ENCODE peak calls at places on chromosomes 2 and 18, in four cellular contexts. P, O, H and X are unnamed samples.

GRCh38 chr2:216553841-216554240 is 55.2 kb downstream of the RPL37A start:
- DNase-seq in H (no peak), P (no peak), O (no peak), X (no peak)

GRCh38 chr18:354003-354402 is 86.2 kb upstream of the THOC1 start:
- DNase-seq in O (peak), P (no peak), H (no peak), X (no peak)

GRCh38 chr2:149329068-149329467 is 1.3 kb upstream of the LYPD6 start:
- DNase-seq in P (no peak), H (no peak), O (no peak), X (no peak)

GRCh38 chr2:71798266-71799012 is 345.1 kb downstream of the DYSF start:
- DNase-seq in O (peak), H (peak), P (no peak), X (peak)

GRCh38 chr2:38394903-38395341 is 17.8 kb upstream of the ATL2 start:
- DNase-seq in O (no peak), H (no peak), P (no peak), X (no peak)

GRCh38 chr2:239781461-239781860 is 243.7 kb downstream of the NDUFA10 start:
- DNase-seq in O (no peak), P (no peak), H (no peak), X (no peak)

GRCh38 chr2:167480232-167480985 is 592.1 kb downstream of the XIRP2 start:
- DNase-seq in P (no peak), O (no peak), H (no peak), X (no peak)

GRCh38 chr2:9112079-9112721 is 94.4 kb upstream of the ASAP2 start:
- DNase-seq in P (peak), O (peak), H (no peak), X (no peak)

GRCh38 chr2:159677654-159678053 is 34.7 kb upstream of the MARCHF7 start:
- DNase-seq in O (peak), H (no peak), P (no peak), X (no peak)

GRCh38 chr2:9763356-9764152 is 79.7 kb upstream of the TAF1B start:
- DNase-seq in O (peak), P (no peak), H (no peak), X (no peak)

GRCh38 chr2:219119422-219120043 is 41.1 kb downstream of the NHEJ1 start:
- DNase-seq in H (peak), P (peak), O (peak), X (peak)

GRCh38 chr2:1782514-1782913 is 38.2 kb upstream of the PXDN start:
- DNase-seq in H (no peak), P (no peak), O (no peak), X (no peak)

GRCh38 chr2:138504546-138505239 is 3.1 kb downstream of the SPOPL start:
- DNase-seq in O (no peak), H (no peak), P (no peak), X (no peak)

GRCh38 chr2:145744541-145745386 is 1224.8 kb upstream of the ZEB2 start:
- DNase-seq in H (no peak), P (no peak), O (peak), X (no peak)

GRCh38 chr2:220277445-220277960 is 650.1 kb downstream of the SLC4A3 start:
- DNase-seq in H (peak), P (peak), O (peak), X (peak)

GRCh38 chr2:77418537-77418936 is 103.6 kb downstream of the LRRTM4 start:
- DNase-seq in P (no peak), O (no peak), H (no peak), X (no peak)

GRCh38 chr2:159185401-159186130 is 100.9 kb downstream of the WDSUB1 start:
- DNase-seq in P (no peak), H (no peak), O (peak), X (no peak)

GRCh38 chr2:61493523-61493942 is 22.6 kb upstream of the USP34 start:
- DNase-seq in H (no peak), O (peak), P (no peak), X (no peak)

GRCh38 chr2:136008205-136008865 is 22.9 kb upstream of the DARS1 start:
- DNase-seq in O (no peak), H (peak), P (peak), X (peak)

GRCh38 chr2:231919341-231920035 is 6.7 kb downstream of the NPPC start:
- DNase-seq in O (no peak), P (no peak), H (no peak), X (no peak)

GRCh38 chr2:219689676-219690628 is 62.5 kb downstream of the SLC4A3 start:
- DNase-seq in H (no peak), P (peak), O (peak), X (peak)

GRCh38 chr2:151269798-151270568 is 8.3 kb upstream of the RBM43 start:
- DNase-seq in O (no peak), H (no peak), P (no peak), X (no peak)

GRCh38 chr18:23380001-23380550 is 73.0 kb upstream of the RIOK3 start:
- DNase-seq in H (no peak), O (no peak), P (no peak), X (no peak)

GRCh38 chr2:108938069-108938710 is 50.8 kb downstream of the EDAR start:
- DNase-seq in H (no peak), P (no peak), O (peak), X (no peak)

GRCh38 chr2:211766689-211767088 is 771.9 kb downstream of the ERBB4 start:
- DNase-seq in P (no peak), H (no peak), O (no peak), X (peak)

GRCh38 chr2:196112408-196113039 is 43.9 kb upstream of the DNAH7 start:
- DNase-seq in P (no peak), H (no peak), O (peak), X (no peak)

GRCh38 chr2:112636605-112637288 is 9.0 kb upstream of the SLC20A1 start:
- DNase-seq in P (no peak), O (no peak), H (no peak), X (no peak)

GRCh38 chr18:8801263-8801901 is 96.0 kb downstream of the MTCL1 start:
- DNase-seq in P (no peak), O (peak), H (no peak), X (no peak)

GRCh38 chr2:12430036-12430795 is 286.5 kb upstream of the TRIB2 start:
- DNase-seq in P (no peak), H (no peak), O (peak), X (no peak)

GRCh38 chr2:674319-674985 is 2.8 kb downstream of the TMEM18 start:
- DNase-seq in P (no peak), O (peak), H (no peak), X (no peak)

GRCh38 chr2:14137643-14138042 is 494.9 kb upstream of the LRATD1 start:
- DNase-seq in P (no peak), H (no peak), O (no peak), X (no peak)

GRCh38 chr2:192029089-192029488 is 165.6 kb downstream of the TMEFF2 start:
- DNase-seq in H (no peak), O (peak), P (no peak), X (no peak)

GRCh38 chr2:29579495-29580178 is 341.7 kb downstream of the ALK start:
- DNase-seq in H (no peak), P (no peak), O (no peak), X (no peak)

GRCh38 chr2:111705711-111706323 is 178.2 kb downstream of the ANAPC1 start:
- DNase-seq in O (peak), P (no peak), H (no peak), X (no peak)

GRCh38 chr2:181312515-181312927 is 144.7 kb upstream of the ITGA4 start:
- DNase-seq in O (no peak), H (no peak), P (no peak), X (no peak)

GRCh38 chr18:56168049-56168781 is 470.2 kb downstream of the TXNL1 start:
- DNase-seq in H (no peak), O (peak), P (no peak), X (peak)

GRCh38 chr2:168348076-168348475 is 100.7 kb upstream of the STK39 start:
- DNase-seq in P (no peak), O (peak), H (no peak), X (no peak)

GRCh38 chr2:213069531-213069930 is 81.9 kb downstream of the IKZF2 start:
- DNase-seq in H (no peak), O (no peak), P (no peak), X (no peak)

GRCh38 chr2:56047136-56047535 is 123.6 kb upstream of the EFEMP1 start:
- DNase-seq in P (no peak), O (no peak), H (no peak), X (peak)

DNA sequence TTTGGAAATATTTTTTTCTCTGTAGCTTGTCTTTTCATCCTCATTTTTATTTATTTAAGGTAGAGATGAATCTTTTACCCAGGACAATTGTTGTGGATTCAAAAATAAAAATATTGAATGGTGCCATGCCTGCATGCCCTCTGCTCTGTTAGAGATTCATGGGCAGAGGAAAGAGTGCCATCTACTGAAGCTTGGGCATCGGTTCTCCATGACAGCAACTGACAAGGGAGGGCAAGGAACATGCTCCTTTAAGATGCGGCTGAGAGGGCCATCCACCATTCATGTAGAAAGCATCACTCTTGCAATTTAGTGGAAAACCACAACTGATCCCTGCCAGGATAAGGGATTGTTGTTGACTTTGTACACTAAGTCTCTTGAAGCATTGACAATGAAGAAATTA is 79.9 kb downstream of the PARD3B start:
- DNase-seq in P (no peak), H (no peak), O (peak), X (no peak)
- TF ChIP-seq CTCF in P (no peak), H (peak), O (no peak), X (no peak)

GRCh38 chr18:76835380-76835779 is 13.0 kb downstream of the ZNF236 start:
- DNase-seq in O (no peak), P (no peak), H (no peak), X (no peak)

GRCh38 chr18:76838182-76838581 is 15.8 kb downstream of the ZNF236 start:
- DNase-seq in P (no peak), O (peak), H (no peak), X (no peak)

GRCh38 chr18:76837071-76837470 is 14.7 kb downstream of the ZNF236 start:
- DNase-seq in H (no peak), P (no peak), O (no peak), X (no peak)

GRCh38 chr18:76844144-76844543 is 21.8 kb downstream of the ZNF236 start:
- DNase-seq in P (no peak), O (no peak), H (no peak), X (no peak)

GRCh38 chr18:76839395-76839794 is 17.0 kb downstream of the ZNF236 start:
- DNase-seq in H (no peak), P (no peak), O (no peak), X (no peak)
- H3K4me3 ChIP-seq in H (no peak), P (no peak), O (no peak), X (no peak)

GRCh38 chr2:164847291-164847690 is 5.7 kb upstream of the COBLL1 start:
- DNase-seq in H (no peak), O (no peak), P (no peak), X (no peak)
- TF ChIP-seq CTCF in H (no peak), O (no peak), P (no peak), X (no peak)

DNA sequence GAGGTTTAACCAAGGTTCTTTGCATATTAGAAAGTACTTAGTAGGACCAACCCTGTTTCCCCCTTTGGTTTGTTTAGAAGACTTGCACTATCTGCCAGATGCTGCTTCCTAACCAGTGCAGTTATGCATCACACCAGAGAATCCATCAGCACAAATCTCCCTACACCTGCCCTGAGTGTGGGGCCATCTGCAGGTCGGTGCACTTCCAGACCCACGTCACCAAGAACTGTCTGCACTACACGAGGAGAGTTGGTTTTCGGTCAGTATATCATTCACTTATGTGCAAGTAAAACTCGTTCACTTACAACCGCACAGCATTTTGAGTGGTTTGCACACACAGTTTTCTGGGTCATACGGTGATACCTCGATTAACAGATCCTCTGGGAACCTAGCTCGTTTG is 69.7 kb downstream of the ZNF532 start:
- DNase-seq in H (no peak), P (no peak), O (no peak), X (no peak)
- H3K4me3 ChIP-seq in H (no peak), P (no peak), O (no peak), X (no peak)

GRCh38 chr2:209970711-209971110 is 31.7 kb upstream of the RPE start:
- DNase-seq in H (no peak), O (no peak), P (no peak), X (no peak)

GRCh38 chr2:209973328-209973727 is 29.1 kb upstream of the RPE start:
- DNase-seq in P (no peak), H (no peak), O (peak), X (no peak)

GRCh38 chr2:209965723-209966122 is 36.7 kb upstream of the RPE start:
- DNase-seq in P (no peak), H (no peak), O (no peak), X (no peak)

GRCh38 chr2:209970271-209970670 is 32.2 kb upstream of the RPE start:
- DNase-seq in P (no peak), O (no peak), H (no peak), X (no peak)

GRCh38 chr2:209969692-209970091 is 32.7 kb upstream of the RPE start:
- DNase-seq in P (no peak), H (no peak), O (no peak), X (no peak)
- TF ChIP-seq CTCF in P (no peak), H (no peak), O (no peak), X (no peak)

DNA sequence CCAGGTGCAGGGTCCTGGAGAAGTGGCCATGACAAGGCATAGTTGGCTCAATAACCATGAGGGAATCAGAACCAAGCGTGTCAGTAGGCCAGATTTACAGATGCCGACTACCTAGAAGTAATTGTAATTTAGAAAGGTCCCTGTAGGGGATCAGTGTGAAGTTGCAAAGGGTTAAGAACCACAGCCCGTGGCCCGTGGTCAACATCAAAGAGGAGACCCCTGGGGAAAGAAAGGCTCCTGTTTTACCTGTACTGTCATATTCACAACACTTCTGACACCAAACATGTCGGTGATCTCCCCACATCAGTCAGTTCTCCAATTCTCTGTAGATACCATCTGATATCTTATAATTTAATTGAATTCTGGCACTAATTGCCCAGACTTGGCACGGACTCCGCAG is 31.0 kb downstream of the SP100 start:
- DNase-seq in O (no peak), H (no peak), P (no peak), X (no peak)
- H3K4me3 ChIP-seq in O (no peak), H (no peak), P (no peak), X (no peak)

DNA sequence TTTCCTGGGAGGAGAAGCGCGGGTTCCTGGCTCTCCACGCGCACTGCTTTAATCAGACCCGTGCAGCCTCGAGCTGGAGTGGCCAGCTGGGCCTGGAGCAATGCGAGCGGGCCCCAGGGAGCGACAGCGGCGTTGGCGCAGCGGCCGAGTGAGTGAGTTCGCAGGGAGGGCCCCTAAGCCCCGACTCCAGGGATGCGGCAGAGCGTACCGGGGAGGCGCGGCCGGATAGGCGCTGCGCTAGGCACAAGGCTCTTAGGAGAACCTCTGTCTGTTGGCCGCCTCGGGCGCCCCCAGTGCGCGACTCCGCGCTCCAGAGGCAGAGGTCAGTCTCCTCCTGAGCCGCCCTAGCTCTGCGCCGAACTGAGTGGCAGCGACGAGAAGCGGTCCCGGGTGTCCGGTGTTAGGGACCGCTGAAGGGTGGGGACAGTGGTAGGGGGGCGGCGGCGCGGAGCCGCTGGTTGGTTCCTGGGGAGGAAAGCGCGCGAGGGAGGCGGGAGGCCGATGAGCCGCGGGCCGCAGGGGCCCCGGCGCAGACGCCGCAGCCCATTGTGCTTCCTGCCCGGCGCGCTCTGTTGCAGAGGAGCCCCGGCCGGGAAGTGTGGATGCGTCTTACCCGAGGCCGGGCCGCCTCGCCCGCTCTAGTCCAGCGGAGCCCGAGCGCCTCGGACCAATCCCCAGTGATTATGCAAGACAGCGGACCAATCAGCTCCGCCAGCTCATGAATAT is 410 bp upstream of the DLX1 start:
- DNase-seq in O (peak), P (peak), H (peak), X (peak)
- TF ChIP-seq CTCF in O (no peak), P (no peak), H (no peak), X (no peak)

DNA sequence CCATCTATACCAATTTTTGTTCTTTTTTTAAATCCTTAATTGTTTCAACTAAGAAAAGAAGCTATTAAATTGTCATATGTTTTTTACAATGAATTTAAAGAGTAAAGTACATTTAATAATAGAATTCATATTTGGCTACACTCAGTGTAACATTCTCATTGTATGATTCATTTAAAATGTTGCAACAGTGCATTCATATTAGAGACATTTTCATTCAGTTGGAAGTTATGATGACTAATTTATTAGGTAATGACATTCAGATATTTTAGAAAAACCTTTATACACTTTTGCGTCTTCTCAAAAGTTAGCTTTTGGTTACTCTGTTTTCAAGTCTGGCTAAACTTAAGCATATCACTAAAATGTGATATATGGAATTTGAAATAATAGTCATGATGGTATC is 887.5 kb upstream of the NRXN1 start:
- DNase-seq in P (no peak), H (no peak), O (peak), X (no peak)
- H3K4me3 ChIP-seq in P (no peak), H (no peak), O (no peak), X (no peak)

GRCh38 chr2:237896941-237897340 is 37.5 kb downstream of the RAMP1 start:
- DNase-seq in O (no peak), H (no peak), P (peak), X (no peak)

GRCh38 chr2:237904806-237905599 is 45.6 kb downstream of the RAMP1 start:
- DNase-seq in P (peak), O (peak), H (no peak), X (no peak)

GRCh38 chr2:237900891-237901831 is 41.7 kb downstream of the RAMP1 start:
- DNase-seq in H (no peak), P (peak), O (no peak), X (no peak)

GRCh38 chr2:237907144-237907543 is 47.7 kb downstream of the RAMP1 start:
- DNase-seq in H (no peak), O (no peak), P (no peak), X (no peak)

GRCh38 chr2:237901932-237902846 is 42.8 kb downstream of the RAMP1 start:
- DNase-seq in P (peak), O (no peak), H (no peak), X (no peak)
- TF ChIP-seq CTCF in P (no peak), O (no peak), H (no peak), X (no peak)